ENCODE peak calls at places on chromosomes 3 and 15, in ten cellular contexts. J, W, B, X, D, Y, T, Q, A and O are unnamed samples.

GRCh38 chr15:63892794-63893441 is 59.2 kb upstream of the HERC1 start:
- DNase-seq in J (no peak), W (no peak), B (no peak), X (no peak), D (no peak), Y (no peak), T (peak; percentile 75), Q (no peak), A (no peak), O (no peak)

GRCh38 chr3:44478055-44478468 is 592 bp upstream of the ZNF445 start:
- DNase-seq in J (no peak), W (no peak), B (no peak), X (no peak), D (no peak), Y (no peak), T (no peak), Q (no peak), A (no peak), O (no peak)

GRCh38 chr3:16374047-16375019 is 109.3 kb downstream of the OXNAD1 start:
- DNase-seq in J (no peak), W (no peak), B (peak; percentile 56), X (no peak), D (no peak), Y (no peak), T (no peak), Q (no peak), A (no peak), O (no peak)

GRCh38 chr3:14121859-14122258 is 2.8 kb downstream of the CHCHD4 start:
- DNase-seq in J (no peak), W (peak; percentile 64), B (no peak), X (no peak), D (no peak), Y (peak; percentile 50), T (no peak), Q (peak; percentile 16), A (no peak), O (no peak)

GRCh38 chr3:139640456-139640855 is 37.3 kb downstream of the NMNAT3 start:
- DNase-seq in J (no peak), W (no peak), B (no peak), X (no peak), D (no peak), Y (no peak), T (no peak), Q (no peak), A (no peak), O (no peak)

GRCh38 chr3:46087871-46088270 is 60.6 kb upstream of the XCR1 start:
- DNase-seq in J (no peak), W (no peak), B (no peak), X (no peak), D (no peak), Y (no peak), T (no peak), Q (peak; percentile 11), A (peak; percentile 11), O (no peak)

GRCh38 chr3:41267975-41268640 is 68.8 kb downstream of the CTNNB1 start:
- DNase-seq in J (peak; percentile 98), W (no peak), B (no peak), X (no peak), D (peak; percentile 78), Y (no peak), T (no peak), Q (no peak), A (peak; percentile 94), O (peak; percentile 78)

GRCh38 chr3:64454179-64454578 is 228.9 kb upstream of the PRICKLE2 start:
- DNase-seq in J (peak; percentile 74), W (no peak), B (no peak), X (no peak), D (no peak), Y (no peak), T (no peak), Q (no peak), A (peak; percentile 79), O (peak; percentile 54)

GRCh38 chr3:47850803-47851417 is 48.0 kb downstream of the DHX30 start:
- DNase-seq in J (no peak), W (no peak), B (no peak), X (no peak), D (no peak), Y (no peak), T (no peak), Q (no peak), A (no peak), O (no peak)

GRCh38 chr3:136546718-136547117 is 205.5 kb downstream of the STAG1 start:
- DNase-seq in J (no peak), W (no peak), B (no peak), X (no peak), D (no peak), Y (no peak), T (no peak), Q (peak; percentile 37), A (peak; percentile 16), O (no peak)
- TF ChIP-seq CTCF in J (peak; percentile 14), W (peak; percentile 66), B (no peak), X (no peak), D (peak; percentile 29), Y (no peak), T (peak; percentile 25), Q (peak; percentile 29), A (peak; percentile 21), O (no peak)

GRCh38 chr3:182479335-182479734 is 314.0 kb upstream of the ATP11B start:
- DNase-seq in J (no peak), W (no peak), B (no peak), X (no peak), D (no peak), Y (no peak), T (no peak), Q (no peak), A (peak; percentile 59), O (no peak)

GRCh38 chr3:182484184-182484583 is 309.1 kb upstream of the ATP11B start:
- DNase-seq in J (no peak), W (no peak), B (no peak), X (no peak), D (no peak), Y (no peak), T (no peak), Q (peak; percentile 19), A (no peak), O (no peak)

GRCh38 chr3:182478369-182478768 is 314.9 kb upstream of the ATP11B start:
- DNase-seq in J (no peak), W (no peak), B (no peak), X (no peak), D (no peak), Y (no peak), T (no peak), Q (no peak), A (no peak), O (no peak)

GRCh38 chr3:182482692-182483091 is 310.6 kb upstream of the ATP11B start:
- DNase-seq in J (no peak), W (no peak), B (no peak), X (no peak), D (no peak), Y (no peak), T (no peak), Q (no peak), A (no peak), O (no peak)

GRCh38 chr3:182479766-182480336 is 313.5 kb upstream of the ATP11B start:
- DNase-seq in J (no peak), W (no peak), B (no peak), X (no peak), D (no peak), Y (no peak), T (no peak), Q (no peak), A (peak; percentile 50), O (no peak)
- H3K4me3 ChIP-seq in J (no peak overlapping the region), W (no peak overlapping the region), B (no peak overlapping the region), X (no peak overlapping the region), D (no peak overlapping the region), Y (no peak overlapping the region), T (no peak overlapping the region), Q (no peak overlapping the region), A (no peak overlapping the region), O (no peak overlapping the region)

DNA sequence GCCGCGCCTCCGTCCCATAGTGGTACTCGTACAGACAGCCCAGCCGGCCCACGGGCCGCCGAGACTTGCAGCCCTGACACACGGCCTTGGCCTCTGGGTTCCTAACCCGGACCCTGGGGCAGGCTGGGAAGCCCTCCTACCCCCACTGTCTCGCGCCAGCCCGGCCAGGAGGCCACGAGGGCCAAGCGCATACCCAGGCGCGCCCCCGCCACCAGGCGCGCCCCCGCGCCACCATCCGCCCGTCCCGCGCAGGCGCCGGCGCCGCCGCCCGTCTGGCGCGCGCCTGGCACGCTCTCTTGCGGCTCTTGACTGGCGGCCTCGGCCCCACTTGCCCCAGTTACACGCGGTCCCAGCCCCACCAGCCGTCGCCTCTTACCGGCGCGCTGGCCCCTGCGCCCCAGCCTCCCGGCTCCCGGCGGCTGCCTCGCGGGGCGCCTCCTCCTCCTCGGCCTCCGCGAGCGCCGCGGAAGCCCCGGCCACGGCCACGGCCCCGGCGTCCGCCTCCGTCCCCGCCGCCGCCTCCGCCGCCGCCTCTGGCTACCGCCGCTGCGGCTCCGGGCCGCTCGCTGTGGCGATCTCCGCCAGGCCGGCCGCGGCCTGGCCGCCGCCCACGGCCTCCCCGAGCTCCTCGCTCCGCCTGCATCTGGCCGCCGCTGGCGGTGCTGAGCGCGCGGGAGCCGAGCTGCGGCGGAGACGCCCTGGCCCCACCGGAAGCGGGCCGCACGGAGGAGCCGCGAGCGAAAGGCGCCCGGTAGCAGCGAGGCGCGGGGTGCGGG is 412 bp downstream of the AVEN start:
- DNase-seq in J (peak; percentile 57), W (peak; percentile 90), B (peak; percentile 96), X (peak; percentile 84), D (no peak), Y (peak; percentile 85), T (no peak), Q (peak; percentile 82), A (peak; percentile 67), O (no peak)
- TF ChIP-seq CTCF in J (no peak), W (no peak), B (peak; percentile 31), X (no peak), D (no peak), Y (no peak), T (no peak), Q (no peak), A (no peak), O (no peak)

GRCh38 chr3:101200461-101200860 is 119.9 kb downstream of the IMPG2 start:
- DNase-seq in J (no peak), W (no peak), B (no peak), X (no peak), D (no peak), Y (no peak), T (no peak), Q (no peak), A (no peak), O (no peak)

GRCh38 chr3:101193957-101194356 is 126.4 kb downstream of the IMPG2 start:
- DNase-seq in J (peak; percentile 70), W (no peak), B (no peak), X (no peak), D (no peak), Y (no peak), T (no peak), Q (no peak), A (peak; percentile 51), O (no peak)

GRCh38 chr3:101195951-101196713 is 124.2 kb downstream of the IMPG2 start:
- DNase-seq in J (peak; percentile 52), W (no peak), B (no peak), X (no peak), D (no peak), Y (no peak), T (no peak), Q (peak; percentile 83), A (peak; percentile 31), O (peak; percentile 37)
- H3K4me3 ChIP-seq in J (no peak overlapping the region), W (no peak overlapping the region), B (no peak overlapping the region), X (no peak overlapping the region), D (no peak overlapping the region), Y (no peak overlapping the region), T (no peak overlapping the region), Q (no peak overlapping the region), A (no peak overlapping the region), O (no peak overlapping the region)

GRCh38 chr3:133608405-133608804 is 34.9 kb downstream of the CDV3 start:
- DNase-seq in J (no peak), W (no peak), B (no peak), X (no peak), D (no peak), Y (no peak), T (no peak), Q (no peak), A (no peak), O (no peak)
- TF ChIP-seq CTCF in J (no peak), W (no peak), B (no peak), X (no peak), D (no peak), Y (no peak), T (no peak), Q (no peak), A (no peak), O (no peak)